ENCODE peak calls at places on chromosomes 2 and 18, in five cellular contexts. One of them, this sample, is unnamed.

GRCh38 chr2:25673170-25674002 is at the start of gene DTNB:
- DNase-seq in HFF-Myc: no peak
- DNase-seq in osteocyte: peak; percentile 89
- DNase-seq in endothelial cell: peak; percentile 82
- DNase-seq in AG04450: no peak
- DNase-seq in this sample: no peak

GRCh38 chr2:27049422-27050280 is 1.8 kb upstream of the AGBL5 start:
- DNase-seq in osteocyte: no peak
- DNase-seq in HFF-Myc: no peak
- DNase-seq in AG04450: no peak
- DNase-seq in endothelial cell: peak; percentile 53
- DNase-seq in this sample: no peak

GRCh38 chr2:17621781-17622180 is 81.3 kb downstream of the VSNL1 start:
- DNase-seq in HFF-Myc: no peak
- DNase-seq in osteocyte: no peak
- DNase-seq in endothelial cell: no peak
- DNase-seq in AG04450: no peak
- DNase-seq in this sample: no peak

GRCh38 chr2:108403494-108403893 is 25.7 kb downstream of the SULT1C4 start:
- DNase-seq in AG04450: peak; percentile 18
- DNase-seq in osteocyte: no peak
- DNase-seq in endothelial cell: no peak
- DNase-seq in HFF-Myc: peak; percentile 50
- DNase-seq in this sample: peak; percentile 14

GRCh38 chr2:71940695-71941094 is 207.0 kb downstream of the CYP26B1 start:
- DNase-seq in osteocyte: peak; percentile 85
- DNase-seq in HFF-Myc: no peak
- DNase-seq in AG04450: no peak
- DNase-seq in endothelial cell: no peak
- DNase-seq in this sample: no peak

GRCh38 chr2:186614373-186614772 is 24.5 kb downstream of the ITGAV start:
- DNase-seq in AG04450: no peak
- DNase-seq in osteocyte: no peak
- DNase-seq in HFF-Myc: no peak
- DNase-seq in endothelial cell: no peak
- DNase-seq in this sample: no peak

GRCh38 chr18:24601624-24602023 is 141.2 kb downstream of the HRH4 start:
- DNase-seq in osteocyte: no peak
- DNase-seq in AG04450: no peak
- DNase-seq in endothelial cell: no peak
- DNase-seq in HFF-Myc: no peak
- DNase-seq in this sample: no peak

GRCh38 chr18:61892683-61893303 is at the start of gene RNF152:
- DNase-seq in HFF-Myc: no peak
- DNase-seq in AG04450: no peak
- DNase-seq in osteocyte: no peak
- DNase-seq in endothelial cell: peak; percentile 41
- DNase-seq in this sample: no peak

GRCh38 chr2:65064728-65065552 is 8.7 kb downstream of the CEP68 start:
- DNase-seq in osteocyte: no peak
- DNase-seq in endothelial cell: no peak
- DNase-seq in AG04450: peak; percentile 79
- DNase-seq in HFF-Myc: peak; percentile 73
- DNase-seq in this sample: peak; percentile 60

GRCh38 chr2:235011929-235012631 is 60.3 kb downstream of the SH3BP4 start:
- DNase-seq in HFF-Myc: no peak
- DNase-seq in osteocyte: no peak
- DNase-seq in AG04450: no peak
- DNase-seq in endothelial cell: no peak
- DNase-seq in this sample: no peak

GRCh38 chr18:76875390-76876330 is 53.3 kb downstream of the ZNF236 start:
- DNase-seq in AG04450: no peak
- DNase-seq in endothelial cell: peak; percentile 68
- DNase-seq in osteocyte: no peak
- DNase-seq in HFF-Myc: no peak
- DNase-seq in this sample: no peak

GRCh38 chr2:216665240-216665639 is 30.1 kb downstream of the IGFBP5 start:
- DNase-seq in endothelial cell: no peak
- DNase-seq in HFF-Myc: no peak
- DNase-seq in AG04450: no peak
- DNase-seq in osteocyte: no peak
- DNase-seq in this sample: no peak

GRCh38 chr2:219592721-219593120 is 4.9 kb upstream of the STK11IP start:
- DNase-seq in endothelial cell: no peak
- DNase-seq in HFF-Myc: no peak
- DNase-seq in osteocyte: no peak
- DNase-seq in AG04450: no peak
- DNase-seq in this sample: no peak

GRCh38 chr2:98269274-98269673 is 77.0 kb upstream of the CNGA3 start:
- DNase-seq in HFF-Myc: peak; percentile 6
- DNase-seq in AG04450: peak; percentile 15
- DNase-seq in osteocyte: no peak
- DNase-seq in endothelial cell: peak; percentile 59
- DNase-seq in this sample: peak; percentile 15

GRCh38 chr2:20565623-20566236 is 85.2 kb downstream of the HS1BP3 start:
- DNase-seq in osteocyte: no peak
- DNase-seq in AG04450: no peak
- DNase-seq in HFF-Myc: no peak
- DNase-seq in endothelial cell: no peak
- DNase-seq in this sample: no peak

GRCh38 chr2:48345176-48345575 is 184.8 kb upstream of the STON1 start:
- DNase-seq in HFF-Myc: no peak
- DNase-seq in AG04450: no peak
- DNase-seq in osteocyte: no peak
- DNase-seq in endothelial cell: no peak
- DNase-seq in this sample: no peak

GRCh38 chr18:42706618-42707017 is 408.9 kb downstream of the RIT2 start:
- DNase-seq in endothelial cell: no peak
- DNase-seq in HFF-Myc: no peak
- DNase-seq in osteocyte: no peak
- DNase-seq in AG04450: no peak
- DNase-seq in this sample: no peak

GRCh38 chr2:189210250-189211075 is 30.9 kb upstream of the COL5A2 start:
- DNase-seq in endothelial cell: no peak
- DNase-seq in AG04450: peak; percentile 93
- DNase-seq in HFF-Myc: peak; percentile 95
- DNase-seq in osteocyte: no peak
- DNase-seq in this sample: peak; percentile 88

GRCh38 chr2:186183406-186183805 is 302.7 kb upstream of the ZC3H15 start:
- DNase-seq in endothelial cell: no peak
- DNase-seq in AG04450: no peak
- DNase-seq in HFF-Myc: no peak
- DNase-seq in osteocyte: no peak
- DNase-seq in this sample: no peak

GRCh38 chr2:16626997-16627605 is 38.5 kb downstream of the CYRIA start:
- DNase-seq in AG04450: no peak
- DNase-seq in HFF-Myc: no peak
- DNase-seq in endothelial cell: no peak
- DNase-seq in osteocyte: no peak
- DNase-seq in this sample: no peak

GRCh38 chr2:46179037-46179621 is 118.1 kb upstream of the EPAS1 start:
- DNase-seq in AG04450: peak; percentile 87
- DNase-seq in osteocyte: no peak
- DNase-seq in endothelial cell: no peak
- DNase-seq in HFF-Myc: peak; percentile 87
- DNase-seq in this sample: peak; percentile 78

GRCh38 chr18:21191596-21192307 is 50.3 kb upstream of the GREB1L start:
- DNase-seq in HFF-Myc: peak; percentile 52
- DNase-seq in osteocyte: no peak
- DNase-seq in AG04450: peak; percentile 30
- DNase-seq in endothelial cell: peak; percentile 69
- DNase-seq in this sample: peak; percentile 28

GRCh38 chr2:211205841-211206240 is 649.4 kb downstream of the CPS1 start:
- DNase-seq in osteocyte: no peak
- DNase-seq in HFF-Myc: no peak
- DNase-seq in endothelial cell: no peak
- DNase-seq in AG04450: no peak
- DNase-seq in this sample: no peak

GRCh38 chr2:237717366-237718276 is 81.0 kb upstream of the RBM44 start:
- DNase-seq in endothelial cell: no peak
- DNase-seq in AG04450: no peak
- DNase-seq in osteocyte: peak; percentile 75
- DNase-seq in HFF-Myc: no peak
- DNase-seq in this sample: no peak

GRCh38 chr2:63078852-63079606 is 28.4 kb downstream of the OTX1 start:
- DNase-seq in osteocyte: no peak
- DNase-seq in AG04450: no peak
- DNase-seq in HFF-Myc: no peak
- DNase-seq in endothelial cell: peak; percentile 28
- DNase-seq in this sample: no peak

GRCh38 chr18:49784427-49785185 is 28.7 kb downstream of the ACAA2 start:
- DNase-seq in AG04450: no peak
- DNase-seq in osteocyte: no peak
- DNase-seq in endothelial cell: no peak
- DNase-seq in HFF-Myc: no peak
- DNase-seq in this sample: peak; percentile 10
- TF ChIP-seq CTCF in AG04450: peak; percentile 42
- TF ChIP-seq CTCF in osteocyte: peak; percentile 34
- TF ChIP-seq CTCF in endothelial cell: no peak
- TF ChIP-seq CTCF in HFF-Myc: no peak
- TF ChIP-seq CTCF in this sample: peak; percentile 41

GRCh38 chr18:57134564-57135211 is 12.2 kb upstream of the BOD1L2 start:
- DNase-seq in osteocyte: no peak
- DNase-seq in HFF-Myc: no peak
- DNase-seq in AG04450: no peak
- DNase-seq in endothelial cell: no peak
- DNase-seq in this sample: no peak

GRCh38 chr18:57131782-57132181 is 15.1 kb upstream of the BOD1L2 start:
- DNase-seq in osteocyte: no peak
- DNase-seq in HFF-Myc: no peak
- DNase-seq in endothelial cell: no peak
- DNase-seq in AG04450: no peak
- DNase-seq in this sample: no peak

GRCh38 chr18:57141208-57142129 is 5.4 kb upstream of the BOD1L2 start:
- DNase-seq in AG04450: no peak
- DNase-seq in HFF-Myc: no peak
- DNase-seq in osteocyte: no peak
- DNase-seq in endothelial cell: no peak
- DNase-seq in this sample: no peak

GRCh38 chr18:57137847-57138246 is 9.0 kb upstream of the BOD1L2 start:
- DNase-seq in endothelial cell: no peak
- DNase-seq in HFF-Myc: no peak
- DNase-seq in AG04450: no peak
- DNase-seq in osteocyte: no peak
- DNase-seq in this sample: no peak

GRCh38 chr18:57135705-57136104 is 11.2 kb upstream of the BOD1L2 start:
- DNase-seq in endothelial cell: no peak
- DNase-seq in osteocyte: no peak
- DNase-seq in AG04450: no peak
- DNase-seq in HFF-Myc: no peak
- DNase-seq in this sample: no peak
- TF ChIP-seq CTCF in endothelial cell: peak; percentile 49
- TF ChIP-seq CTCF in osteocyte: no peak
- TF ChIP-seq CTCF in AG04450: peak; percentile 26
- TF ChIP-seq CTCF in HFF-Myc: no peak
- TF ChIP-seq CTCF in this sample: no peak

DNA sequence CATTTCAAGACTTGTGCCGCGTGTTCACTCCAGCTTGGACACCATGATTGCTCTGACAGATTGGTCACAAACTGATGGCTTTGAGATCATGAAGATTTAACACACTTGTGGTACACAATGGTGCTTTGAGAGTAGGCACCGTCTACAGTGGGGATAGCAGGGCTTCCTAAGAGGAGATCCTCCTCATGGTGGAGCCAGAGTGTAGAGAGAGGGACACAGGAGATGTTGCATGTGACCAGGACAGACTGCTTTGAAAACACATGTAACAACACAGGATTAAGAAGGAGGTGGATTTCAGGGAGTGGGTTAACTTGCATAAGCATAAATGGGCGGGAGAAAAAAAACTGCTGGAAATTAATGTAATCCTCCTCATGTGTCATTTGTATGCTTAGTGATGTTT is 95.7 kb upstream of the LINC00305 start:
- DNase-seq in endothelial cell: peak; percentile 8
- DNase-seq in osteocyte: no peak
- DNase-seq in AG04450: no peak
- DNase-seq in HFF-Myc: no peak
- DNase-seq in this sample: no peak
- TF ChIP-seq CTCF in endothelial cell: no peak
- TF ChIP-seq CTCF in osteocyte: no peak
- TF ChIP-seq CTCF in AG04450: no peak
- TF ChIP-seq CTCF in HFF-Myc: no peak
- TF ChIP-seq CTCF in this sample: no peak

GRCh38 chr2:133461484-133461883 is 106.8 kb downstream of the NCKAP5 start:
- DNase-seq in endothelial cell: no peak
- DNase-seq in HFF-Myc: no peak
- DNase-seq in AG04450: no peak
- DNase-seq in osteocyte: no peak
- DNase-seq in this sample: no peak
- TF ChIP-seq CTCF in endothelial cell: no peak
- TF ChIP-seq CTCF in HFF-Myc: no peak
- TF ChIP-seq CTCF in AG04450: no peak
- TF ChIP-seq CTCF in osteocyte: no peak
- TF ChIP-seq CTCF in this sample: no peak

GRCh38 chr2:179842498-179843153 is 18.8 kb downstream of the ZNF385B start:
- DNase-seq in endothelial cell: peak; percentile 60
- DNase-seq in AG04450: no peak
- DNase-seq in osteocyte: no peak
- DNase-seq in HFF-Myc: peak; percentile 12
- DNase-seq in this sample: no peak
- TF ChIP-seq CTCF in endothelial cell: peak; percentile 49
- TF ChIP-seq CTCF in AG04450: peak; percentile 55
- TF ChIP-seq CTCF in osteocyte: peak; percentile 78
- TF ChIP-seq CTCF in HFF-Myc: peak; percentile 50
- TF ChIP-seq CTCF in this sample: peak; percentile 50

DNA sequence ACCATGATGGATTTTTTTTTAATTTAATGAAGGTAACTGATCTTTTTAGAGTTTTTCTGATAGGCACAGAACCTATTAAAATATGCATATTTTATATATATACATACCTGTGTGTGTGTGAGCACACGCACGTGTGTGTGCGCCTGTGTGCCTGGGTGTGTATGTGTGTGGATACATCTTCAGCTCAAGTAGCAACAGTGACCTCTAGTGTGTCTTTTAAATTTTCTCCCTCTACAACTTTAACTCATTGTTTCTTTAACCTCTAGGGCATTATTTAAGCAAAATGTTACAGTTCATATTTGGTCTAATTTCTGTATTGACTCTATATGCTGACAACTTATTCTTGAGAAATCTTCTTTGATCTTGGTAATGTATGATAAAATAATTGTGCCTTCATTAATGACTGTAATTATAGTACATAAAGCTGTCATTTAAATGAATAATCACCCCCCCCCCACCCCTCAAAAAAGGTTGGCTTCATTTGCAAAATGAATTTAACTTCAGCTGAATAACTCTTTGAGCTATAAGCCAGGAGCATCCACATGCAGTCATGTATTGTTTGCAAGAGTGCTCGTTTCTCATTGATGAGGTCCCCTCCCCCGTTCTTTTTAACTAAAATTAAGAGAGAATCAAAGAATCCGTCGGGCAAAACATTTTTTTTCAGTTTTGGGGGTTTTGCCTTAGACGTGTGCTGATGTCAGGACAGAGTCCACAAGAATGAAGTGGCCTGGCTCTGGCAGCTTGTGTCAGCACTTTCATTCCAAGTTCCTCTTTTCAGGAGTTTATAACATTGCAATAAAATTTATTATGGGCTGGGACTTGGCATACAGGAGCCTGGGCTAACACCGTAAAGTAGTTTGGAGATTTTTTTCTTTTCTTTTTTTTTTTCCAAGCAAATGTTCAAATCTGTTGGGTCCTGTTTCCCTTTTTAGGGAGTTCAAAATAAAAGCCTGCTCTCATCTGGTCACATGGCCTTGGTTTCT is 80.0 kb downstream of the ETAA1 start:
- DNase-seq in osteocyte: no peak
- DNase-seq in endothelial cell: no peak
- DNase-seq in HFF-Myc: peak; percentile 46
- DNase-seq in AG04450: no peak
- DNase-seq in this sample: peak; percentile 23
- TF ChIP-seq CTCF in osteocyte: peak; percentile 80
- TF ChIP-seq CTCF in endothelial cell: no peak
- TF ChIP-seq CTCF in HFF-Myc: peak; percentile 39
- TF ChIP-seq CTCF in AG04450: peak; percentile 66
- TF ChIP-seq CTCF in this sample: peak; percentile 50